ENCODE peak calls at places on chromosome 21, in ten cellular contexts. One of them, this sample, is unnamed.

GRCh38 chr21:14918542-14918941 is 146.3 kb downstream of the NRIP1 start:
- DNase-seq in upper lobe of right lung: no peak
- DNase-seq in adrenal gland: no peak
- DNase-seq in lower leg skin: no peak
- DNase-seq in body of pancreas: no peak
- DNase-seq in mucosa of descending colon: no peak
- DNase-seq in astrocyte of the cerebellum: no peak
- DNase-seq in GM13976: no peak
- DNase-seq in IMR-90: no peak
- DNase-seq in K562: peak
- DNase-seq in this sample: no peak

GRCh38 chr21:24023936-24024335 is 1583.3 kb downstream of the MRPL39 start:
- DNase-seq in upper lobe of right lung: no peak
- DNase-seq in adrenal gland: no peak
- DNase-seq in lower leg skin: no peak
- DNase-seq in body of pancreas: no peak
- DNase-seq in mucosa of descending colon: no peak
- DNase-seq in astrocyte of the cerebellum: no peak
- DNase-seq in GM13976: no peak
- DNase-seq in IMR-90: no peak
- DNase-seq in K562: no peak
- DNase-seq in this sample: no peak

GRCh38 chr21:29640233-29640554 is 299.6 kb downstream of the GRIK1 start:
- DNase-seq in upper lobe of right lung: no peak
- DNase-seq in adrenal gland: no peak
- DNase-seq in lower leg skin: no peak
- DNase-seq in body of pancreas: no peak
- DNase-seq in mucosa of descending colon: no peak
- DNase-seq in astrocyte of the cerebellum: no peak
- DNase-seq in GM13976: no peak
- DNase-seq in IMR-90: no peak
- DNase-seq in K562: no peak
- DNase-seq in this sample: peak

GRCh38 chr21:30315701-30316100 is 4.4 kb downstream of the KRTAP26-1 start:
- DNase-seq in upper lobe of right lung: no peak
- DNase-seq in adrenal gland: no peak
- DNase-seq in lower leg skin: no peak
- DNase-seq in body of pancreas: no peak
- DNase-seq in mucosa of descending colon: no peak
- DNase-seq in astrocyte of the cerebellum: no peak
- DNase-seq in GM13976: no peak
- DNase-seq in IMR-90: no peak
- DNase-seq in K562: no peak
- DNase-seq in this sample: no peak

GRCh38 chr21:15272591-15272990 is 207.8 kb upstream of the NRIP1 start:
- DNase-seq in upper lobe of right lung: no peak
- DNase-seq in adrenal gland: no peak
- DNase-seq in lower leg skin: no peak
- DNase-seq in body of pancreas: no peak
- DNase-seq in mucosa of descending colon: no peak
- DNase-seq in astrocyte of the cerebellum: peak
- DNase-seq in GM13976: no peak
- DNase-seq in IMR-90: no peak
- DNase-seq in K562: no peak
- DNase-seq in this sample: no peak

GRCh38 chr21:29064850-29065481 is 8.5 kb downstream of the CCT8 start:
- DNase-seq in upper lobe of right lung: no peak
- DNase-seq in adrenal gland: no peak
- DNase-seq in lower leg skin: no peak
- DNase-seq in body of pancreas: no peak
- DNase-seq in mucosa of descending colon: no peak
- DNase-seq in astrocyte of the cerebellum: no peak
- DNase-seq in GM13976: peak
- DNase-seq in IMR-90: no peak
- DNase-seq in K562: no peak
- DNase-seq in this sample: no peak

GRCh38 chr21:26632691-26633090 is 59.6 kb upstream of the CYYR1 start:
- DNase-seq in upper lobe of right lung: no peak
- DNase-seq in adrenal gland: no peak
- DNase-seq in lower leg skin: no peak
- DNase-seq in body of pancreas: no peak
- DNase-seq in mucosa of descending colon: no peak
- DNase-seq in astrocyte of the cerebellum: no peak
- DNase-seq in GM13976: no peak
- DNase-seq in IMR-90: no peak
- DNase-seq in K562: no peak
- DNase-seq in this sample: no peak

GRCh38 chr21:33047231-33047630 is 21.5 kb downstream of the OLIG2 start:
- DNase-seq in upper lobe of right lung: no peak
- DNase-seq in adrenal gland: no peak
- DNase-seq in lower leg skin: no peak
- DNase-seq in body of pancreas: no peak
- DNase-seq in mucosa of descending colon: no peak
- DNase-seq in astrocyte of the cerebellum: peak
- DNase-seq in GM13976: no peak
- DNase-seq in IMR-90: peak
- DNase-seq in K562: no peak
- DNase-seq in this sample: peak

DNA sequence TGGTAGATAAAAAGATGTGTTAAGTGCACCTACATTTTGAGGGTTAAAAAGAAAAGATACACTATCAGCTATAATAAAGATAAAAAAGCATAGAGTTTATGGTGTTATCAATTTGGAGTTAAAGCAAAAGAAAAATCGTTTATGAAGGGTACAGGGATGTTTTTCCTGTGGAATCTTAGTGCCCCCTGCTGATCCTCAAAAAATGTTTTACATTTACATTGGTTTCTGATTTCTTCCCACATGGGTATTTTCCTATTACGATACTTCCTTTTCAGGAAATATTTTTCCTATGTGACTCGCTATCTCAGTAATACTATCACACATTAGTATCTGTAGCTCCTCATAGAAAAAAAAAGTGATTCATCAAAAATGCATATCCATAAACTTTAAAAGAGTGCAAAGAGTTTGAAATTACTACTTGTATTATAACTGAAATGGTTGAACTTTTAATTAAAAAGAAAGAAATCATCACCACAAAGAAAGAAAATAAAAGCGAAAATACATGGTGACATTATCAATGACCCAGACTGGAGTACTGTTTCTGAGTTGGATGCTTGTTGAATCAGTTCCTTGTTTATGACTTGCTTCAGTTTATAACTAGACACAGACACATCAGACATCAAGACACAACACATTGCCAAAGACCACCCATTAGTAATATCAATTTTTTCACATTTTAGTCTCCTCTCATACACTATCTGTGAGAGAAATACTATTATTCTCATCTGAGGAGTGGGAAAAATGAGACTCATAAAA is 293.2 kb downstream of the MRPL39 start:
- DNase-seq in upper lobe of right lung: no peak
- DNase-seq in adrenal gland: no peak
- DNase-seq in lower leg skin: no peak
- DNase-seq in body of pancreas: no peak
- DNase-seq in mucosa of descending colon: no peak
- DNase-seq in astrocyte of the cerebellum: peak
- DNase-seq in GM13976: no peak
- DNase-seq in IMR-90: peak
- DNase-seq in K562: no peak
- DNase-seq in this sample: no peak
- TF ChIP-seq CTCF in upper lobe of right lung: peak
- TF ChIP-seq CTCF in adrenal gland: peak
- TF ChIP-seq CTCF in lower leg skin: no peak
- TF ChIP-seq CTCF in body of pancreas: no peak
- TF ChIP-seq CTCF in mucosa of descending colon: no peak
- TF ChIP-seq CTCF in astrocyte of the cerebellum: peak
- TF ChIP-seq CTCF in GM13976: no peak
- TF ChIP-seq CTCF in IMR-90: peak
- TF ChIP-seq CTCF in K562: no peak
- TF ChIP-seq CTCF in this sample: no peak

GRCh38 chr21:27819299-27819698 is 852.4 kb upstream of the ADAMTS5 start:
- DNase-seq in upper lobe of right lung: no peak
- DNase-seq in adrenal gland: no peak
- DNase-seq in lower leg skin: no peak
- DNase-seq in body of pancreas: no peak
- DNase-seq in mucosa of descending colon: no peak
- DNase-seq in astrocyte of the cerebellum: no peak
- DNase-seq in GM13976: no peak
- DNase-seq in IMR-90: no peak
- DNase-seq in K562: no peak
- DNase-seq in this sample: no peak

GRCh38 chr21:27827972-27828371 is 861.1 kb upstream of the ADAMTS5 start:
- DNase-seq in upper lobe of right lung: no peak
- DNase-seq in adrenal gland: no peak
- DNase-seq in lower leg skin: no peak
- DNase-seq in body of pancreas: no peak
- DNase-seq in mucosa of descending colon: no peak
- DNase-seq in astrocyte of the cerebellum: no peak
- DNase-seq in GM13976: no peak
- DNase-seq in IMR-90: no peak
- DNase-seq in K562: no peak
- DNase-seq in this sample: no peak

GRCh38 chr21:27820342-27820741 is 853.5 kb upstream of the ADAMTS5 start:
- DNase-seq in upper lobe of right lung: no peak
- DNase-seq in adrenal gland: no peak
- DNase-seq in lower leg skin: no peak
- DNase-seq in body of pancreas: no peak
- DNase-seq in mucosa of descending colon: no peak
- DNase-seq in astrocyte of the cerebellum: no peak
- DNase-seq in GM13976: no peak
- DNase-seq in IMR-90: no peak
- DNase-seq in K562: no peak
- DNase-seq in this sample: no peak

GRCh38 chr21:27823652-27824201 is 856.8 kb upstream of the ADAMTS5 start:
- DNase-seq in upper lobe of right lung: no peak
- DNase-seq in adrenal gland: no peak
- DNase-seq in lower leg skin: no peak
- DNase-seq in body of pancreas: no peak
- DNase-seq in mucosa of descending colon: no peak
- DNase-seq in astrocyte of the cerebellum: no peak
- DNase-seq in GM13976: no peak
- DNase-seq in IMR-90: no peak
- DNase-seq in K562: no peak
- DNase-seq in this sample: no peak

DNA sequence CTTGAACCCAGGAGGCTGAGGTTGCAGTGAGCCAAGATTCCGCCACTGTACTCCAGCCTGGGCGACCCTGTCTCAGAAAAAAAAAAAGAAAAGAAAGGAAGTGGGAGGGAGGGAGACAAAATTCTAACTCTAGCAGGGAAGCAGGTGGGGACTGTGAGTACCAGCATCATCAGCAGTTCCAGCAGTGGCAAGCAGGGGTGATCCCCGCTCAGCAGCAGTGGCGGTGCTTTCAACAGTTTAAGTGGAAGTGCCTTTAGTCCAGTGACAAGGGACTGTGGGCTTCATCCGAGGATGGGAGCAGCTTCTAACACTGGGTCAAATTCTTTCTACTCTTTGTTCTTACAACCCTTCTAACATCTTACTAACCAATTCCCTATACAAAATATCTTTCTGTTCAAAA is 858.1 kb upstream of the ADAMTS5 start:
- DNase-seq in upper lobe of right lung: no peak
- DNase-seq in adrenal gland: no peak
- DNase-seq in lower leg skin: no peak
- DNase-seq in body of pancreas: no peak
- DNase-seq in mucosa of descending colon: no peak
- DNase-seq in astrocyte of the cerebellum: no peak
- DNase-seq in GM13976: no peak
- DNase-seq in IMR-90: no peak
- DNase-seq in K562: no peak
- DNase-seq in this sample: no peak
- TF ChIP-seq CTCF in upper lobe of right lung: no peak
- TF ChIP-seq CTCF in adrenal gland: no peak
- TF ChIP-seq CTCF in lower leg skin: no peak
- TF ChIP-seq CTCF in body of pancreas: no peak
- TF ChIP-seq CTCF in mucosa of descending colon: no peak
- TF ChIP-seq CTCF in astrocyte of the cerebellum: no peak
- TF ChIP-seq CTCF in GM13976: no peak
- TF ChIP-seq CTCF in IMR-90: no peak
- TF ChIP-seq CTCF in K562: no peak
- TF ChIP-seq CTCF in this sample: no peak

GRCh38 chr21:44462090-44462833 is 7.0 kb downstream of the LRRC3 start:
- DNase-seq in upper lobe of right lung: no peak
- DNase-seq in adrenal gland: no peak
- DNase-seq in lower leg skin: no peak
- DNase-seq in body of pancreas: no peak
- DNase-seq in mucosa of descending colon: no peak
- DNase-seq in astrocyte of the cerebellum: no peak
- DNase-seq in GM13976: no peak
- DNase-seq in IMR-90: no peak
- DNase-seq in K562: no peak
- DNase-seq in this sample: no peak

GRCh38 chr21:44460441-44460755 is 5.1 kb downstream of the LRRC3 start:
- DNase-seq in upper lobe of right lung: no peak
- DNase-seq in adrenal gland: no peak
- DNase-seq in lower leg skin: no peak
- DNase-seq in body of pancreas: no peak
- DNase-seq in mucosa of descending colon: no peak
- DNase-seq in astrocyte of the cerebellum: no peak
- DNase-seq in GM13976: no peak
- DNase-seq in IMR-90: no peak
- DNase-seq in K562: no peak
- DNase-seq in this sample: no peak

GRCh38 chr21:44461005-44461404 is 5.7 kb downstream of the LRRC3 start:
- DNase-seq in upper lobe of right lung: no peak
- DNase-seq in adrenal gland: no peak
- DNase-seq in lower leg skin: no peak
- DNase-seq in body of pancreas: no peak
- DNase-seq in mucosa of descending colon: no peak
- DNase-seq in astrocyte of the cerebellum: no peak
- DNase-seq in GM13976: no peak
- DNase-seq in IMR-90: no peak
- DNase-seq in K562: no peak
- DNase-seq in this sample: no peak

GRCh38 chr21:44462834-44463200 is 7.5 kb downstream of the LRRC3 start:
- DNase-seq in upper lobe of right lung: no peak
- DNase-seq in adrenal gland: no peak
- DNase-seq in lower leg skin: no peak
- DNase-seq in body of pancreas: no peak
- DNase-seq in mucosa of descending colon: no peak
- DNase-seq in astrocyte of the cerebellum: no peak
- DNase-seq in GM13976: no peak
- DNase-seq in IMR-90: no peak
- DNase-seq in K562: no peak
- DNase-seq in this sample: no peak

DNA sequence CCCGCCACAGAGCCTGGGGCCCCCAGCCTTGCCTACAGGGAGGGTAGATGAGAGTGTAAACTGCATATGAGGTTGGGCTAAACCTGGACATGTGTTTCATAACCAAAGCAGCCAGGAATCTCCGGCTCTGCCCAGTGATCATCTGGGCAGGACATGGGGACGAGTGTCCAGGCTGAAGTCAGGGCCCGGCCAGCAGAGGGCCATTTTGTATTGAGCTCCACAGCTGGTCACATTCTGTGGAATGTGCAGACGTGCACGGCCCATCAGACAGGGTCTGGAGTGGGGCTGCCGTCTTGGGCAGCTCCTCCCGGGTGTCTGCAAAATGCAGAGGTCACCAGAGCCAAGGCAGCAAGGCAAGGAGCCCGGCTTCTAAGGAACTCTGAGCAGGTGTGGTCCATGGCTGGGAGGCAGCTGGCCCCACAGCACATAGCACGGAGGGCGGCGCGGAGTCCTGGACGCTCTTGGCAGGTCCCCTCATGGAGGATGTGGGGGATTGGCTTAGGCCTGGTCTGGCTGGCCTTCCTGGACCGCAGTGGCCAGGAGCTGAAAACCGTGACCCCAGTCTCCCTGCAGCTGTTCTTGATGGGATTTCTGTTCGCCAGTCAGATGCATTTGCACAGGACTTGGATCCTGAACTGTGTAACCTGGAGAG is 6.3 kb downstream of the LRRC3 start:
- DNase-seq in upper lobe of right lung: no peak
- DNase-seq in adrenal gland: no peak
- DNase-seq in lower leg skin: no peak
- DNase-seq in body of pancreas: no peak
- DNase-seq in mucosa of descending colon: no peak
- DNase-seq in astrocyte of the cerebellum: no peak
- DNase-seq in GM13976: no peak
- DNase-seq in IMR-90: no peak
- DNase-seq in K562: peak
- DNase-seq in this sample: no peak
- TF ChIP-seq CTCF in upper lobe of right lung: peak
- TF ChIP-seq CTCF in adrenal gland: no peak
- TF ChIP-seq CTCF in lower leg skin: no peak
- TF ChIP-seq CTCF in body of pancreas: no peak
- TF ChIP-seq CTCF in mucosa of descending colon: no peak
- TF ChIP-seq CTCF in astrocyte of the cerebellum: no peak
- TF ChIP-seq CTCF in GM13976: no peak
- TF ChIP-seq CTCF in IMR-90: no peak
- TF ChIP-seq CTCF in K562: no peak
- TF ChIP-seq CTCF in this sample: no peak

GRCh38 chr21:17585875-17586450 is 26.7 kb downstream of the BTG3 start:
- DNase-seq in upper lobe of right lung: no peak
- DNase-seq in adrenal gland: peak
- DNase-seq in lower leg skin: no peak
- DNase-seq in body of pancreas: peak
- DNase-seq in mucosa of descending colon: peak
- DNase-seq in astrocyte of the cerebellum: peak
- DNase-seq in GM13976: peak
- DNase-seq in IMR-90: peak
- DNase-seq in K562: peak
- DNase-seq in this sample: no peak
- TF ChIP-seq CTCF in upper lobe of right lung: peak
- TF ChIP-seq CTCF in adrenal gland: peak
- TF ChIP-seq CTCF in lower leg skin: peak
- TF ChIP-seq CTCF in body of pancreas: peak
- TF ChIP-seq CTCF in mucosa of descending colon: peak
- TF ChIP-seq CTCF in astrocyte of the cerebellum: peak
- TF ChIP-seq CTCF in GM13976: peak
- TF ChIP-seq CTCF in IMR-90: peak
- TF ChIP-seq CTCF in K562: peak
- TF ChIP-seq CTCF in this sample: peak

This sample was measured in CD14-positive monocyte.